ENCODE peak calls at places on chromosomes 1 and 21, in eight cellular contexts. C, N, S, W, U, J, A and Q are unnamed samples.

GRCh38 chr1:208231929-208232360 is 12.2 kb downstream of the PLXNA2 start:
- DNase-seq in C (peak), N (no peak), S (no peak), W (no peak), U (peak), J (no peak), A (no peak), Q (no peak)

GRCh38 chr1:28208818-28209441 is 23.9 kb downstream of the DNAJC8 start:
- DNase-seq in C (peak), N (no peak), S (peak), W (peak), U (peak), J (no peak), A (peak), Q (peak)

GRCh38 chr1:5634893-5635292 is 357.3 kb downstream of the NPHP4 start:
- DNase-seq in C (no peak), N (no peak), S (no peak), W (no peak), U (no peak), J (no peak), A (no peak), Q (no peak)

GRCh38 chr1:209648931-209649776 is 3.1 kb downstream of the LAMB3 start:
- DNase-seq in C (peak), N (no peak), S (no peak), W (no peak), U (peak), J (no peak), A (no peak), Q (peak)

GRCh38 chr1:6294080-6294867 is 33.4 kb upstream of the GPR153 start:
- DNase-seq in C (no peak), N (no peak), S (no peak), W (no peak), U (no peak), J (no peak), A (no peak), Q (no peak)

GRCh38 chr1:14115976-14116375 is 416.0 kb downstream of the PRDM2 start:
- DNase-seq in C (no peak), N (no peak), S (no peak), W (no peak), U (no peak), J (no peak), A (no peak), Q (no peak)

GRCh38 chr1:58841455-58841854 is 57.6 kb upstream of the JUN start:
- DNase-seq in C (no peak), N (no peak), S (peak), W (no peak), U (no peak), J (no peak), A (peak), Q (peak)

GRCh38 chr1:74508449-74508848 is 4.0 kb downstream of the LRRC53 start:
- DNase-seq in C (no peak), N (no peak), S (no peak), W (no peak), U (no peak), J (no peak), A (no peak), Q (no peak)

GRCh38 chr21:26813426-26813998 is 31.7 kb downstream of the ADAMTS1 start:
- DNase-seq in C (no peak), N (no peak), S (no peak), W (no peak), U (no peak), J (no peak), A (no peak), Q (no peak)

GRCh38 chr1:4253918-4254317 is 353.8 kb upstream of the C1orf174 start:
- DNase-seq in C (no peak), N (no peak), S (no peak), W (no peak), U (no peak), J (no peak), A (no peak), Q (no peak)

GRCh38 chr1:17338706-17339493 is 30.9 kb downstream of the PADI4 start:
- DNase-seq in C (no peak), N (no peak), S (no peak), W (no peak), U (no peak), J (no peak), A (no peak), Q (no peak)

GRCh38 chr1:35642472-35642955 is 1.2 kb upstream of the PSMB2 start:
- DNase-seq in C (no peak), N (no peak), S (no peak), W (no peak), U (no peak), J (no peak), A (no peak), Q (peak)

GRCh38 chr1:107267489-107267888 is 126.7 kb downstream of the NTNG1 start:
- DNase-seq in C (no peak), N (no peak), S (no peak), W (no peak), U (no peak), J (no peak), A (no peak), Q (no peak)

GRCh38 chr1:31196685-31197084 is 43.0 kb downstream of the NKAIN1 start:
- DNase-seq in C (peak), N (no peak), S (no peak), W (no peak), U (no peak), J (no peak), A (no peak), Q (peak)